ENCODE peak calls at places on chromosomes 1 and 21, in five cellular contexts. M is foreskin fibroblast; P is non-pigmented ciliary epithelial cell; N is effector memory CD4-positive, alpha-beta T cell; R is iris pigment epithelial cell. Q is an unnamed sample.

GRCh38 chr1:71228727-71229371 is 148.0 kb upstream of the ZRANB2 start:
- DNase-seq in M (no peak), P (no peak), N (no peak), R (no peak), Q (no peak)

GRCh38 chr1:43444827-43445225 is 8.9 kb downstream of the HYI start:
- DNase-seq in M (no peak), P (no peak), N (no peak), R (peak; percentile 20), Q (no peak)

GRCh38 chr1:24898152-24898908 is 31.7 kb downstream of the RUNX3 start:
- DNase-seq in M (no peak), P (no peak), N (no peak), R (peak; percentile 39), Q (no peak)

GRCh38 chr1:149886396-149887195 is 12.8 kb upstream of the BOLA1 start:
- DNase-seq in M (peak; percentile 99), P (peak; percentile 99), N (peak; percentile 78), R (peak; percentile 99), Q (peak; percentile 98)

GRCh38 chr1:102045752-102046151 is 49.0 kb upstream of the OLFM3 start:
- DNase-seq in M (no peak), P (no peak), N (no peak), R (no peak), Q (no peak)

GRCh38 chr1:54244655-54245054 is 44.7 kb downstream of the MRPL37 start:
- DNase-seq in M (no peak), P (no peak), N (no peak), R (no peak), Q (no peak)

GRCh38 chr1:42639116-42639515 is 19.1 kb upstream of the PPIH start:
- DNase-seq in M (no peak), P (no peak), N (no peak), R (peak; percentile 74), Q (no peak)

GRCh38 chr1:184075040-184076029 is 23.8 kb downstream of the TSEN15 start:
- DNase-seq in M (peak; percentile 46), P (no peak), N (no peak), R (peak; percentile 69), Q (peak; percentile 37)

GRCh38 chr1:65418522-65419185 is 1.8 kb upstream of the LEPR start:
- DNase-seq in M (no peak), P (no peak), N (no peak), R (no peak), Q (no peak)

GRCh38 chr1:218345673-218346390 is 696 bp downstream of the TGFB2 start:
- DNase-seq in M (peak; percentile 66), P (no peak), N (peak; percentile 12), R (peak; percentile 78), Q (no peak)

GRCh38 chr21:33261635-33262034 is 4.5 kb upstream of the IL10RB start:
- DNase-seq in M (peak; percentile 21), P (peak; percentile 35), N (no peak), R (peak; percentile 63), Q (no peak)

GRCh38 chr1:150807674-150808073 is 386 bp downstream of the CTSK start:
- DNase-seq in M (no peak), P (no peak), N (no peak), R (no peak), Q (no peak)

GRCh38 chr1:48730164-48730864 is 46.4 kb downstream of the BEND5 start:
- DNase-seq in M (no peak), P (no peak), N (no peak), R (no peak), Q (no peak)

GRCh38 chr1:183418696-183419095 is 516 bp upstream of the NMNAT2 start:
- DNase-seq in M (no peak), P (no peak), N (no peak), R (no peak), Q (no peak)

GRCh38 chr1:234881893-234882771 is 246.5 kb downstream of the TOMM20 start:
- DNase-seq in M (no peak), P (no peak), N (no peak), R (no peak), Q (no peak)

GRCh38 chr1:14323665-14324630 is 274.5 kb upstream of the KAZN start:
- DNase-seq in M (no peak), P (no peak), N (no peak), R (no peak), Q (no peak)

GRCh38 chr1:14923400-14924011 is 230.0 kb upstream of the TMEM51 start:
- DNase-seq in M (no peak), P (no peak), N (no peak), R (no peak), Q (no peak)

GRCh38 chr21:35406600-35406999 is 357.5 kb upstream of the RUNX1 start:
- DNase-seq in M (no peak), P (no peak), N (no peak), R (no peak), Q (no peak)

GRCh38 chr1:33295450-33296081 is 25.3 kb downstream of the A3GALT2 start:
- DNase-seq in M (peak; percentile 64), P (no peak), N (peak; percentile 69), R (peak; percentile 72), Q (peak; percentile 32)

Q was measured in HS-5.